ENCODE peak calls at places on chromosomes 1 and 21, in four cellular contexts. Z is thoracic aorta, D is uterus, G is lung. R is an unnamed sample.

GRCh38 chr21:41258617-41259016 is 58.0 kb upstream of the FAM3B start:
- DNase-seq in Z (no peak), D (no peak), G (no peak), R (no peak)

GRCh38 chr1:10170362-10170665 is 40.1 kb upstream of the KIF1B start:
- DNase-seq in Z (no peak), D (no peak), G (no peak), R (no peak)

GRCh38 chr1:45488978-45489377 is 2.0 kb downstream of the TESK2 start:
- DNase-seq in Z (no peak), D (no peak), G (no peak), R (no peak)

GRCh38 chr1:44757420-44757819 is 17.8 kb downstream of the KIF2C start:
- DNase-seq in Z (no peak), D (no peak), G (no peak), R (no peak)

GRCh38 chr1:181485276-181486097 is 2.2 kb downstream of the CACNA1E start:
- DNase-seq in Z (no peak), D (no peak), G (no peak), R (no peak)

GRCh38 chr21:26842300-26842699 is 2.9 kb downstream of the ADAMTS1 start:
- DNase-seq in Z (no peak), D (no peak), G (no peak), R (peak)

GRCh38 chr1:33338495-33339211 is 17.8 kb upstream of the A3GALT2 start:
- DNase-seq in Z (no peak), D (peak), G (peak), R (peak)

GRCh38 chr21:17348357-17348756 is 164.5 kb upstream of the CXADR start:
- DNase-seq in Z (no peak), D (no peak), G (no peak), R (no peak)

GRCh38 chr1:238223067-238223640 is 332.4 kb upstream of the ZP4 start:
- DNase-seq in Z (no peak), D (no peak), G (no peak), R (no peak)

GRCh38 chr1:93178418-93178817 is 1.8 kb downstream of the TMED5 start:
- DNase-seq in Z (no peak), D (no peak), G (no peak), R (no peak)

GRCh38 chr1:171185064-171185463 is at the start of gene FMO2:
- DNase-seq in Z (no peak), D (peak), G (no peak), R (no peak)

GRCh38 chr1:21706151-21706835 is 37.1 kb upstream of the RAP1GAP start:
- DNase-seq in Z (no peak), D (no peak), G (no peak), R (no peak)

GRCh38 chr1:209924386-209924785 is 13.6 kb upstream of the SYT14 start:
- DNase-seq in Z (no peak), D (no peak), G (no peak), R (no peak)

GRCh38 chr1:1842360-1843146 is 48.3 kb downstream of the GNB1 start:
- DNase-seq in Z (no peak), D (no peak), G (no peak), R (no peak)

GRCh38 chr1:48817505-48818114 is 40.9 kb upstream of the BEND5 start:
- DNase-seq in Z (no peak), D (peak), G (peak), R (peak)

GRCh38 chr1:51541313-51542050 is 22.4 kb upstream of the EPS15 start:
- DNase-seq in Z (no peak), D (no peak), G (no peak), R (no peak)

GRCh38 chr1:25066253-25066652 is 136.2 kb upstream of the RUNX3 start:
- DNase-seq in Z (no peak), D (no peak), G (no peak), R (no peak)

GRCh38 chr1:230160957-230161771 is 94.1 kb downstream of the GALNT2 start:
- DNase-seq in Z (no peak), D (no peak), G (no peak), R (no peak)

GRCh38 chr1:60037669-60038068 is 35.9 kb downstream of the C1orf87 start:
- DNase-seq in Z (no peak), D (no peak), G (no peak), R (no peak)

GRCh38 chr1:183023601-183024351 is 556 bp downstream of the LAMC1 start:
- DNase-seq in Z (no peak), D (peak), G (peak), R (peak)

GRCh38 chr1:50620680-50621329 is 197.6 kb upstream of the DMRTA2 start:
- DNase-seq in Z (no peak), D (no peak), G (peak), R (peak)

GRCh38 chr1:156220226-156220625 is 7.4 kb downstream of the PMF1 start:
- DNase-seq in Z (no peak), D (no peak), G (no peak), R (no peak)

GRCh38 chr1:15849775-15850449 is 2.4 kb downstream of the SPEN start:
- DNase-seq in Z (no peak), D (peak), G (peak), R (peak)

GRCh38 chr1:9542425-9542824 is 3.2 kb downstream of the SLC25A33 start:
- DNase-seq in Z (no peak), D (peak), G (no peak), R (no peak)

GRCh38 chr21:43189936-43190335 is 21.1 kb downstream of the CRYAA start:
- DNase-seq in Z (no peak), D (no peak), G (no peak), R (no peak)

GRCh38 chr21:42696026-42696380 is 42.6 kb downstream of the PDE9A start:
- DNase-seq in Z (no peak), D (no peak), G (no peak), R (no peak)

GRCh38 chr1:44219301-44219626 is 6.0 kb downstream of the DMAP1 start:
- DNase-seq in Z (no peak), D (no peak), G (no peak), R (no peak)

GRCh38 chr1:220956861-220957605 is 77.8 kb downstream of the HLX start:
- DNase-seq in Z (no peak), D (peak), G (no peak), R (peak)

GRCh38 chr1:88683516-88683847 is 591 bp upstream of the PKN2 start:
- DNase-seq in Z (no peak), D (peak), G (peak), R (peak)

GRCh38 chr21:35643176-35643575 is 417.1 kb downstream of the SETD4 start:
- DNase-seq in Z (no peak), D (no peak), G (peak), R (no peak)

GRCh38 chr1:203677771-203678170 is 51.1 kb downstream of the ATP2B4 start:
- DNase-seq in Z (no peak), D (no peak), G (no peak), R (no peak)

GRCh38 chr1:966603-967295 is 467 bp downstream of the PLEKHN1 start:
- DNase-seq in Z (no peak), D (peak), G (peak), R (peak)

GRCh38 chr21:42343101-42343500 is 7.7 kb downstream of the TFF2 start:
- DNase-seq in Z (no peak), D (no peak), G (no peak), R (no peak)

GRCh38 chr21:41647806-41648561 is 118.9 kb downstream of the RIPK4 start:
- DNase-seq in Z (no peak), D (no peak), G (no peak), R (no peak)

GRCh38 chr1:115705085-115706008 is 63.2 kb downstream of the CASQ2 start:
- DNase-seq in Z (no peak), D (no peak), G (no peak), R (no peak)

GRCh38 chr1:232108598-232108997 is 482.0 kb downstream of the DISC1 start:
- DNase-seq in Z (no peak), D (no peak), G (no peak), R (no peak)

GRCh38 chr1:116111196-116112021 is at the start of gene MAB21L3:
- DNase-seq in Z (no peak), D (no peak), G (no peak), R (no peak)

GRCh38 chr1:93845554-93846150 is 33.4 kb downstream of the DNTTIP2 start:
- DNase-seq in Z (no peak), D (peak), G (no peak), R (no peak)

DNA sequence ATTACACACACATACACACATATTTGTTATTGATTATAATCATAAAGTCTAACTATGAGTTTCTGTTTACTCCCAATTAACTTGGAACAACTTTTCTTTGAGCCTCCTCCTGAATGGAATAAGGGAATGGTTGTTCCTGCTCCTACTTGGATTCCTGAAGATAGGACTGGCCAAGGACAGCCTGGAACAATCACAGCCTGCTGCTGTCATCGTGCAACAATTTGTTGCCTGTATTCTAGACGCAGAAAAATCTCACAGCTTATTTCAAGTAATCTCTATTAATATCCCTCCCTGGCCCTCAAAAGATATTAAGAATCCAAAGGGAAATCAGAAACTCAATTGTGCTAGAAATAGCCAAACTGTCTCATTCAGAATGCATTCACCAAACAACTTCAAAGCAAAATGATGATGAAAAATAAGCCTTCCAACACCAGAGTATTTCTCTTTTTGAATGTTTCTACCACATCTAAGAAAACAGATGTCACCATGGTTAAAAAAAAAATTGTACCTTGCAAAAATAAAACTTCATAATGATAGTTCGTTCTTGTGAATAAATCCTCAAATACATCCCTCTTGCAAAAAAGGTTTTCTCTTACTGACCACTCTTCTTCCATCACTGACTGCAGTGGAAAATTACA is 30.9 kb downstream of the RCAN1 start:
- DNase-seq in Z (no peak), D (no peak), G (no peak), R (no peak)
- H3K4me3 ChIP-seq in Z (no peak), D (no peak), G (no peak), R (no peak)

GRCh38 chr1:226821719-226822085 is 48.7 kb upstream of the PSEN2 start:
- DNase-seq in Z (no peak), D (no peak), G (no peak), R (no peak)
- H3K27ac ChIP-seq in Z (peak), D (peak), G (peak), R (peak)

DNA sequence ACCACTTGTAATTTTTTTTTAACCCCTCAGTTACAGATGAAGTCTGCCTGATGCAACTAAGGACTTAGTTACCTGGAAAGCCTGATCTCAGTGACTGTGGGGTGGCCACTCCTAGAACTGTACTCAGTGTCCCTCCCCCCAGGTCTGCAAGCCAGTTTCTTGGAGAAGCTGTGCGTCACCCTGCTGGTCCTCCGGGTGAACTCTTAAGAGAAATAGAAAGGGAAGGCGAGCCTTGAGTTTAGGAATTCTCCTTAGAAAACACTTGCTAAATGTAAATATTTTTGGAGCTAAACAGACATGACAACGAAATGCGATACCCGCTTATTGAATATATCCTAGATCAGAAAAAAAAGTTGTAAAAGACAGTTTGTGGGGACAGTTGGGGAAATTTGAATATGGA is 730 bp downstream of the SLC16A4 start:
- DNase-seq in Z (no peak), D (peak), G (peak), R (peak)
- H3K4me3 ChIP-seq in Z (peak), D (no peak), G (no peak), R (peak)

GRCh38 chr1:7495894-7496293 is 275.2 kb upstream of the VAMP3 start:
- DNase-seq in Z (no peak), D (no peak), G (no peak), R (no peak)
- H3K27ac ChIP-seq in Z (no peak), D (no peak), G (no peak), R (no peak)

GRCh38 chr1:52603301-52603675 is 1.1 kb downstream of the GPX7 start:
- DNase-seq in Z (no peak), D (no peak), G (no peak), R (no peak)
- H3K4me3 ChIP-seq in Z (peak), D (peak), G (no peak), R (peak)